ENCODE peak calls at places on chromosomes 13 and 19, in nine cellular contexts. U is neural crest cell; H is stimulated activated CD8-positive, alpha-beta memory T cell treated with anti-CD3 and anti-CD28 coated beads, Interleukin-4, amount 100 ng/mL, for 4 hours; M is activated T-cell treated with anti-CD3 and anti-CD28 coated beads for 1 hour; W is AG04450; P is cardiac septum; S is AG08395; D is activated CD4-positive, alpha-beta T cell treated with anti-CD3 and anti-CD28 coated beads for 48 hours; N is thoracic aorta. Q is an unnamed sample.

GRCh38 chr13:35953537-35954206 is 177.5 kb downstream of the DCLK1 start:
- DNase-seq in U (peak), H (no peak), M (no peak), W (peak), P (peak), S (peak), D (no peak), N (peak), Q (peak)

GRCh38 chr19:11534538-11534937 is 4.1 kb upstream of the CNN1 start:
- DNase-seq in U (no peak), H (no peak), M (no peak), W (no peak), P (no peak), S (no peak), D (no peak), N (no peak), Q (no peak)

GRCh38 chr13:113116871-113117271 is 5.7 kb upstream of the F10 start:
- DNase-seq in U (no peak), H (no peak), M (no peak), W (no peak), P (no peak), S (no peak), D (no peak), N (no peak), Q (no peak)

GRCh38 chr13:40613192-40613818 is 53.1 kb downstream of the FOXO1 start:
- DNase-seq in U (no peak), H (peak), M (peak), W (no peak), P (no peak), S (no peak), D (peak), N (no peak), Q (no peak)

GRCh38 chr19:3372413-3372812 is 6.0 kb downstream of the NFIC start:
- DNase-seq in U (no peak), H (no peak), M (no peak), W (no peak), P (no peak), S (no peak), D (no peak), N (no peak), Q (no peak)

GRCh38 chr13:64817721-64818120 is 2412.4 kb downstream of the PCDH9 start:
- DNase-seq in U (no peak), H (no peak), M (no peak), W (no peak), P (no peak), S (no peak), D (no peak), N (no peak), Q (no peak)

GRCh38 chr19:48854103-48854502 is 14.3 kb downstream of the PLEKHA4 start:
- DNase-seq in U (no peak), H (no peak), M (no peak), W (no peak), P (no peak), S (no peak), D (no peak), N (no peak), Q (no peak)

GRCh38 chr19:44447864-44448674 is at the start of gene ZNF229:
- DNase-seq in U (peak), H (peak), M (peak), W (peak), P (peak), S (peak), D (peak), N (peak), Q (peak)

GRCh38 chr13:51995677-51996551 is 15.3 kb downstream of the ATP7B start:
- DNase-seq in U (no peak), H (no peak), M (no peak), W (no peak), P (no peak), S (peak), D (no peak), N (no peak), Q (no peak)

GRCh38 chr13:112849500-112849899 is 119.5 kb upstream of the MCF2L start:
- DNase-seq in U (no peak), H (no peak), M (no peak), W (no peak), P (peak), S (no peak), D (no peak), N (no peak), Q (no peak)

GRCh38 chr13:31894931-31895330 is 136.6 kb upstream of the FRY start:
- DNase-seq in U (no peak), H (no peak), M (no peak), W (no peak), P (no peak), S (no peak), D (no peak), N (no peak), Q (no peak)

GRCh38 chr13:52925221-52925620 is 76.8 kb upstream of the PCDH8 start:
- DNase-seq in U (no peak), H (no peak), M (no peak), W (no peak), P (no peak), S (no peak), D (no peak), N (no peak), Q (no peak)

GRCh38 chr19:33193864-33194362 is at the start of gene LRP3:
- DNase-seq in U (peak), H (no peak), M (no peak), W (no peak), P (no peak), S (peak), D (no peak), N (no peak), Q (no peak)

GRCh38 chr19:4191044-4191443 is 8.6 kb downstream of the ANKRD24 start:
- DNase-seq in U (no peak), H (no peak), M (no peak), W (no peak), P (no peak), S (no peak), D (no peak), N (no peak), Q (no peak)

Q was measured in kidney epithelial cell.